ENCODE peak calls at places on chromosomes 13 and 19, in seven cellular contexts. W is IMR-90, J is mesenchymal stem cell, K is mesendoderm, Y is H9, T is H1, B is trophoblast cell. E is an unnamed sample.

GRCh38 chr19:55543567-55543966 is 1.8 kb downstream of the SBK3 start:
- DNase-seq in K (no peak), Y (no peak), W (no peak), T (no peak), B (no peak), J (no peak), E (no peak)

GRCh38 chr13:75495938-75496337 is 14.0 kb upstream of the TBC1D4 start:
- DNase-seq in B (no peak), Y (no peak), K (no peak), J (peak; percentile 68), T (no peak), W (peak; percentile 80), E (no peak)

GRCh38 chr13:101115762-101116161 is 300.5 kb downstream of the NALCN start:
- DNase-seq in T (no peak), K (peak; percentile 80), J (peak; percentile 28), B (no peak), W (no peak), Y (peak; percentile 36), E (no peak)

GRCh38 chr13:34250151-34250550 is 432.2 kb downstream of the RFC3 start:
- DNase-seq in J (peak; percentile 17), W (no peak), T (no peak), B (no peak), K (no peak), Y (no peak), E (no peak)

GRCh38 chr13:40189885-40190655 is 476.4 kb downstream of the FOXO1 start:
- DNase-seq in T (no peak), K (peak; percentile 36), J (no peak), Y (no peak), W (no peak), B (no peak), E (peak; percentile 59)

GRCh38 chr13:59024434-59024833 is 1139.3 kb downstream of the DIAPH3 start:
- DNase-seq in J (peak; percentile 28), T (no peak), K (no peak), B (no peak), Y (no peak), W (no peak), E (no peak)

GRCh38 chr19:18468930-18469244 is 31.0 kb upstream of the ISYNA1 start:
- DNase-seq in T (no peak), Y (no peak), B (no peak), J (no peak), K (no peak), W (no peak), E (no peak)

GRCh38 chr13:66200555-66200954 is 1029.6 kb downstream of the PCDH9 start:
- DNase-seq in T (no peak), W (no peak), B (no peak), J (no peak), Y (no peak), K (no peak), E (no peak)

GRCh38 chr19:4130635-4131438 is 6.9 kb upstream of the MAP2K2 start:
- DNase-seq in K (no peak), J (peak; percentile 91), B (peak; percentile 62), W (peak; percentile 90), Y (no peak), T (no peak), E (no peak)

GRCh38 chr13:38415233-38415632 is 65.6 kb downstream of the UFM1 start:
- DNase-seq in K (peak; percentile 1), T (no peak), B (peak; percentile 17), W (no peak), Y (no peak), J (no peak), E (no peak)

GRCh38 chr13:105450784-105451183 is 1084.7 kb downstream of the EFNB2 start:
- DNase-seq in T (no peak), Y (no peak), B (no peak), K (no peak), J (no peak), W (no peak), E (no peak)

GRCh38 chr19:9839415-9839814 is 4.3 kb downstream of the PIN1 start:
- DNase-seq in Y (no peak), T (no peak), K (no peak), B (no peak), J (no peak), W (peak; percentile 51), E (no peak)

GRCh38 chr19:18340237-18340989 is at the start of gene PGPEP1:
- DNase-seq in K (peak; percentile 80), B (peak; percentile 43), Y (peak; percentile 83), T (no peak), W (peak; percentile 41), J (peak; percentile 57), E (peak; percentile 56)

GRCh38 chr19:31348416-31349159 is 648 bp downstream of the TSHZ3 start:
- DNase-seq in W (no peak), Y (no peak), J (peak; percentile 56), T (no peak), K (peak; percentile 37), B (no peak), E (no peak)

GRCh38 chr19:8368136-8368535 is 4.2 kb downstream of the ANGPTL4 start:
- DNase-seq in T (no peak), K (no peak), Y (no peak), W (no peak), J (peak; percentile 21), B (peak; percentile 72), E (no peak)

GRCh38 chr13:32587774-32588165 is 1.5 kb downstream of the PDS5B start:
- DNase-seq in W (peak; percentile 30), T (no peak), Y (no peak), K (no peak), B (no peak), J (peak; percentile 69), E (no peak)

GRCh38 chr19:42078538-42079275 is 2.7 kb downstream of the ZNF574 start:
- DNase-seq in J (no peak), Y (no peak), B (no peak), K (no peak), T (no peak), W (no peak), E (no peak)

GRCh38 chr19:35309481-35310279 is 17.7 kb downstream of the MAG start:
- DNase-seq in W (peak; percentile 16), J (peak; percentile 24), K (no peak), B (peak; percentile 99), Y (no peak), T (no peak), E (no peak)

GRCh38 chr13:80419416-80419815 is 78.5 kb upstream of the SPRY2 start:
- DNase-seq in B (no peak), K (no peak), Y (no peak), T (no peak), J (no peak), W (no peak), E (no peak)

GRCh38 chr13:45773236-45773635 is 71.1 kb downstream of the CBY2 start:
- DNase-seq in Y (no peak), B (no peak), T (no peak), W (peak; percentile 79), K (no peak), J (peak; percentile 80), E (no peak)

GRCh38 chr19:30444253-30444671 is 72.1 kb downstream of the ZNF536 start:
- DNase-seq in W (no peak), K (no peak), Y (no peak), J (no peak), T (no peak), B (no peak), E (no peak)

GRCh38 chr19:38851622-38852230 is 1.9 kb upstream of the HNRNPL start:
- DNase-seq in J (peak; percentile 92), B (peak; percentile 87), T (peak; percentile 69), K (peak; percentile 95), Y (peak; percentile 91), W (peak; percentile 88), E (peak; percentile 92)

GRCh38 chr19:13347351-13347750 is 158.9 kb downstream of the CACNA1A start:
- DNase-seq in K (no peak), W (no peak), J (no peak), B (no peak), Y (no peak), T (no peak), E (no peak)

GRCh38 chr19:1098177-1099051 is 3.2 kb upstream of the POLR2E start:
- DNase-seq in Y (no peak), B (peak; percentile 70), W (peak; percentile 34), J (no peak), K (no peak), T (no peak), E (no peak)

GRCh38 chr19:55635334-55635717 is 5.5 kb upstream of the ZNF580 start:
- DNase-seq in T (no peak), B (no peak), J (no peak), K (no peak), W (no peak), Y (no peak), E (no peak)

GRCh38 chr13:34657716-34658115 is 284.4 kb upstream of the NBEA start:
- DNase-seq in K (no peak), Y (no peak), B (no peak), T (no peak), J (peak; percentile 64), W (peak; percentile 24), E (no peak)

DNA sequence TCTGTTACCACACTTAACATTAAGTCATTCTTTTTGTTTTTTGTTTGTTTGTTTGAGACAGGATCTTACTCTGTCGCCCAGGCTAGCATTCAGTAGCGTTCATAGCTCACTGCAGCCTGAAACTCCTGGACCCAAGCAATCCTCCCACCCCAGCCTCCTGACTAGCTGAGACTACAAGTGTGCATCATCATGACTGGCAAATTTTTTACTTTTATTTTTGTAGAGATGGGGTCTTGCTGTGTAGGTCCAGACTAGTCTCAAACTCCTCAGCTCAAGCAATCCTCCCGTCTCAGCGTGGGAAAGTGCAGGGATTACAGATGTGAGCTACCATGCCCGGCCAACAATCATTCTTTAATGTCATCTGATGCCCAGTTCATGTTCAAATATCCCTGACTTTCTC is 3.3 kb downstream of the ALDH16A1 start:
- DNase-seq in K (no peak), B (no peak), T (no peak), J (no peak), Y (no peak), W (no peak), E (no peak)
- H2AK5ac ChIP-seq in K (no peak overlapping the region), B (no peak overlapping the region), T (no peak overlapping the region), J (no peak overlapping the region), Y (no peak overlapping the region), W (no peak overlapping the region), E (no peak overlapping the region)

GRCh38 chr13:36337938-36338337 is 8.3 kb downstream of the SPART start:
- DNase-seq in Y (no peak), T (no peak), K (no peak), B (no peak), W (no peak), J (no peak), E (no peak)
- H2AK5ac ChIP-seq in Y (no peak overlapping the region), T (no peak overlapping the region), K (no peak overlapping the region), B (no peak overlapping the region), W (no peak overlapping the region), J (no peak overlapping the region), E (no peak overlapping the region)

GRCh38 chr13:108834193-108834592 is 204.8 kb downstream of the MYO16 start:
- DNase-seq in J (peak; percentile 46), B (peak; percentile 19), Y (no peak), K (peak; percentile 53), T (no peak), W (peak; percentile 21), E (no peak)
- H2AK5ac ChIP-seq in J (no peak overlapping the region), B (no peak overlapping the region), Y (no peak overlapping the region), K (no peak overlapping the region), T (no peak overlapping the region), W (no peak overlapping the region), E (no peak overlapping the region)

GRCh38 chr19:46596008-46596407 is 5.1 kb upstream of the CALM3 start:
- DNase-seq in W (no peak), B (no peak), Y (no peak), K (no peak), T (no peak), J (no peak), E (no peak)
- H2AK5ac ChIP-seq in W (no peak overlapping the region), B (no peak overlapping the region), Y (no peak overlapping the region), K (no peak overlapping the region), T (no peak overlapping the region), J (no peak overlapping the region), E (no peak overlapping the region)

E was measured in neuronal stem cell.